ENCODE peak calls at places on chromosomes 4 and X, in nine cellular contexts. D, E, J, Y, X, Q, K, L and W are unnamed samples.

GRCh38 chrX:118496763-118497079 is 1.1 kb downstream of the DOCK11 start:
- DNase-seq in K (no peak), Y (no peak), L (no peak), Q (no peak), E (no peak), J (no peak), D (no peak), X (no peak), W (no peak)

GRCh38 chr4:148776944-148777343 is 334.7 kb upstream of the NR3C2 start:
- DNase-seq in J (no peak), Q (peak; percentile 81), X (no peak), L (no peak), K (no peak), E (no peak), Y (no peak), D (peak; percentile 14), W (no peak)

GRCh38 chr4:1208266-1208961 is 36.0 kb upstream of the SPON2 start:
- DNase-seq in Y (peak; percentile 59), X (no peak), E (no peak), K (peak; percentile 43), J (no peak), D (no peak), Q (no peak), L (no peak), W (no peak)

GRCh38 chr4:8580321-8581093 is at the start of gene GPR78:
- DNase-seq in L (no peak), J (no peak), Y (peak; percentile 55), D (peak; percentile 20), K (peak; percentile 43), Q (peak; percentile 49), E (peak; percentile 51), X (peak; percentile 43), W (peak; percentile 34)

GRCh38 chr4:156999175-156999517 is 27.5 kb upstream of the PDGFC start:
- DNase-seq in X (peak; percentile 36), D (peak; percentile 98), E (peak; percentile 43), K (no peak), J (no peak), Y (no peak), Q (peak; percentile 97), L (peak; percentile 67), W (peak; percentile 43)

GRCh38 chrX:117996918-117997480 is 119.6 kb downstream of the KLHL13 start:
- DNase-seq in Y (no peak), L (no peak), J (no peak), Q (peak; percentile 63), K (no peak), E (no peak), X (no peak), D (peak; percentile 65), W (no peak)

GRCh38 chr4:125750827-125751466 is 436.2 kb downstream of the FAT4 start:
- DNase-seq in X (no peak), Q (peak; percentile 54), J (no peak), L (no peak), K (no peak), E (peak; percentile 62), D (peak; percentile 62), Y (no peak), W (no peak)

GRCh38 chr4:24855741-24856140 is 57.1 kb downstream of the CCDC149 start:
- DNase-seq in Y (no peak), J (no peak), Q (no peak), K (no peak), D (no peak), E (no peak), X (no peak), L (no peak), W (no peak)

GRCh38 chr4:145931403-145931802 is 7.2 kb downstream of the ZNF827 start:
- DNase-seq in Y (no peak), L (no peak), Q (no peak), J (no peak), E (no peak), D (no peak), K (no peak), X (no peak), W (no peak)

GRCh38 chr4:19982556-19982955 is 269.1 kb upstream of the SLIT2 start:
- DNase-seq in E (no peak), Y (no peak), J (no peak), D (peak; percentile 21), K (no peak), X (no peak), L (no peak), Q (peak; percentile 89), W (no peak)

GRCh38 chr4:86529450-86529849 is 64.7 kb upstream of the PTPN13 start:
- DNase-seq in D (no peak), J (no peak), X (no peak), Q (no peak), E (no peak), L (no peak), Y (no peak), K (no peak), W (no peak)

GRCh38 chr4:165765053-165765452 is 108.0 kb upstream of the TLL1 start:
- DNase-seq in Y (no peak), L (no peak), J (no peak), E (no peak), D (peak; percentile 79), X (no peak), K (no peak), Q (no peak), W (no peak)

GRCh38 chrX:40652664-40653063 is 5.3 kb upstream of the CXorf38 start:
- DNase-seq in E (no peak), Y (no peak), L (no peak), D (no peak), Q (no peak), X (no peak), K (no peak), J (no peak), W (no peak)

GRCh38 chr4:119525005-119525749 is 103.4 kb downstream of the PDE5A start:
- DNase-seq in Y (no peak), E (no peak), L (no peak), X (no peak), D (peak; percentile 67), K (no peak), J (no peak), Q (peak; percentile 91), W (no peak)
- H3K27ac ChIP-seq in Y (no peak overlapping the region), E (no peak overlapping the region), L (peak overlapping the region; percentile 37), X (peak overlapping the region; percentile 9), D (no peak overlapping the region), K (no peak overlapping the region), J (no peak overlapping the region), Q (peak overlapping the region; percentile 94), W (peak overlapping the region; percentile 75)

GRCh38 chr4:78527103-78527502 is 24.5 kb upstream of the ANXA3 start:
- DNase-seq in Y (no peak), Q (no peak), K (no peak), X (no peak), E (no peak), D (no peak), J (no peak), L (no peak), W (no peak)

GRCh38 chr4:78527555-78527954 is 24.0 kb upstream of the ANXA3 start:
- DNase-seq in Y (no peak), Q (no peak), D (no peak), L (no peak), J (no peak), E (no peak), X (no peak), K (no peak), W (no peak)

GRCh38 chr4:78532046-78532445 is 19.5 kb upstream of the ANXA3 start:
- DNase-seq in Y (no peak), L (no peak), X (no peak), D (peak; percentile 17), J (no peak), Q (no peak), E (no peak), K (no peak), W (no peak)

GRCh38 chr4:78528327-78528726 is 23.2 kb upstream of the ANXA3 start:
- DNase-seq in Q (peak; percentile 73), L (no peak), D (peak; percentile 36), X (no peak), J (no peak), Y (no peak), K (no peak), E (no peak), W (no peak)

DNA sequence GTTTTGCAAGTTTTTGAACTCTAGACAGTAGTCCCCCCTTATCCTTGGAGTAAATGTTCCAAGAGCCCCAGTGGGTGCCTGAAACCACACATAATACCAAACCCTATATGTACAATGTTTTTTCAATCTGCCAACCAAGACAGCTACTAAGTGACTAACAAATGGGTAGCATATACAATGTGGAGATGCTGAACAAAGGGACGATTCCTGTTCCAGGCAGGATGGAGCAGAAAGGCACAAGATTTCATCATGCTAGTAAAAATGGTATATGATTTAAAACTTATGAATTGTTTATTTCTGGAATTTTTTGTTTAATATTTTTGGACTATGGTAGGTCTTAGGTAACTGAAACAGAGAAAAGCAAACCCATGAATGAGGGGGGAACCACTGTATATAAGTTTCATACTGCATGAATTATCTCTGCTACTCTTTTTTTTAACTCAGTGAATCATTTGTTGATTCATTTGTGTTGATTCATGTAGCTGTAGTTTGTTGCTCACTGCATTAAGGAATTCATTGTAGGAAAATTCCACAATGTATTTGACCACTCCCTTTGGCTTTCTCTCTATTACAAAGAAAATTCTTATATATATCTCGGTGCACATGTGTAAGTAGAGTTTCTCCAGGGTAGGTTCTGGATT is 21.9 kb upstream of the ANXA3 start:
- DNase-seq in X (no peak), J (no peak), Q (peak; percentile 74), Y (no peak), K (no peak), E (no peak), L (no peak), D (peak; percentile 79), W (no peak)
- H3K27ac ChIP-seq in X (no peak overlapping the region), J (no peak overlapping the region), Q (peak overlapping the region; percentile 54), Y (no peak overlapping the region), K (no peak overlapping the region), E (no peak overlapping the region), L (no peak overlapping the region), D (peak overlapping the region; percentile 88), W (no peak overlapping the region)

DNA sequence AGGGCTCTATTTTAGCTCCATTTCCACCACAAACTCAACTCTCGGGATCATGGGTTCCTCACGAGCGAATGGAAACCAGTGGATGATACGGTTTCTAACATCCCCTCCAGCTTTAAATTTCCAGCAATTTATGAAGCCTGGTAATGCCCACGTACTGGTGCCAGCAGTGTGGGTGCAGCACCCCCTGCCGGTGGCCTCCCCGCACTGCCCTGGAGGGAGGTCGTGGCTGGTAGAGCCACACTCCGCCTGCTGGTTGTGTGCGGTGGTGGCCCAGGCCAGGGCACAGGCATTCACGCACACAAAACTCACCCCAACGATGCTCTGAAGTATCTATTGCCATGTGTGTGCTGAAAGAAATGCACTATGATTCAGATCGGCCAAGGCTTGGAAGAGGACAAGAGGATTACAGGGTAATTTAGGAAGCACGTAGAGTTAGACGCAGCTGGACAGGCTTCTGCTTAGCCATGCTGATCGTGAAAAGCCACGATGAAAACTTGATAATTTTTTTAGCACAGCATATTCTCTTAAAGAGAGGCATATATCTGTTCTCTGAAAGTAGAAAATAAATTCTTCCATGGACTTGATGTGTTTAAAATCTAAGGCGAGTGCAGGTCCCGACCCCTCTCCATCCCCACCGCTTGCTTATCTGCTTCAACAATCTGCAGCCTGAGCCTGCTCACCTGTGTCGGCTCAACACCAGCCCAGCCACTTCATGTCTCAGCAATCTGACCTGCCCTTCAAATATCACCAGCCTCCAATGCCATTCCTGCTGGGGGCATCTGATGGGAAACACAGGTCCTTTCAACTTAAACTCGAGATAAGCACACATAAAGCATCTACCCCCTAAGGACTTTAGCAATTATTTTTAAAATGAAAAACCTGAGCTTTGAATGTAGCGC is 59.1 kb downstream of the SCD5 start:
- DNase-seq in K (peak; percentile 63), D (peak; percentile 77), E (peak; percentile 64), Q (peak; percentile 40), X (peak; percentile 81), J (peak; percentile 15), L (peak; percentile 42), Y (peak; percentile 47), W (peak; percentile 79)
- H3K27ac ChIP-seq in K (no peak overlapping the region), D (no peak overlapping the region), E (no peak overlapping the region), Q (no peak overlapping the region), X (no peak overlapping the region), J (no peak overlapping the region), L (no peak overlapping the region), Y (no peak overlapping the region), W (no peak overlapping the region)

GRCh38 chrX:72317139-72317538 is 11.4 kb upstream of the CITED1 start:
- DNase-seq in X (no peak), E (no peak), J (no peak), Q (no peak), L (no peak), Y (no peak), D (no peak), K (no peak), W (no peak)
- H3K27ac ChIP-seq in X (no peak overlapping the region), E (no peak overlapping the region), J (no peak overlapping the region), Q (no peak overlapping the region), L (no peak overlapping the region), Y (no peak overlapping the region), D (no peak overlapping the region), K (no peak overlapping the region), W (no peak overlapping the region)